ENCODE peak calls at places on chromosomes 13 and 19, in eight cellular contexts. One of them, this sample, is unnamed.

GRCh38 chr13:113863511-113864302 is at the start of gene GAS6:
- DNase-seq in upper lobe of left lung: no peak
- DNase-seq in breast epithelium: peak; percentile 58
- DNase-seq in endothelial cell of umbilical vein: peak; percentile 53
- DNase-seq in HCT116: no peak
- DNase-seq in transverse colon: peak; percentile 80
- DNase-seq in GM12891: peak; percentile 53
- DNase-seq in stomach: peak; percentile 72
- DNase-seq in this sample: peak; percentile 55

GRCh38 chr19:45016388-45017314 is 15.4 kb downstream of the RELB start:
- DNase-seq in upper lobe of left lung: peak; percentile 36
- DNase-seq in breast epithelium: peak; percentile 69
- DNase-seq in endothelial cell of umbilical vein: peak; percentile 74
- DNase-seq in HCT116: peak; percentile 42
- DNase-seq in transverse colon: peak; percentile 74
- DNase-seq in GM12891: peak; percentile 61
- DNase-seq in stomach: peak; percentile 83
- DNase-seq in this sample: peak; percentile 79

GRCh38 chr13:50365300-50365682 is 350.0 kb downstream of the KCNRG start:
- DNase-seq in upper lobe of left lung: peak; percentile 38
- DNase-seq in breast epithelium: no peak
- DNase-seq in endothelial cell of umbilical vein: peak; percentile 62
- DNase-seq in HCT116: no peak
- DNase-seq in transverse colon: no peak
- DNase-seq in GM12891: no peak
- DNase-seq in stomach: no peak
- DNase-seq in this sample: no peak

GRCh38 chr19:30082611-30083010 is 140.6 kb downstream of the URI1 start:
- DNase-seq in upper lobe of left lung: no peak
- DNase-seq in breast epithelium: no peak
- DNase-seq in endothelial cell of umbilical vein: no peak
- DNase-seq in HCT116: no peak
- DNase-seq in transverse colon: no peak
- DNase-seq in GM12891: no peak
- DNase-seq in stomach: no peak
- DNase-seq in this sample: no peak

GRCh38 chr13:39910041-39910440 is 254.6 kb downstream of the COG6 start:
- DNase-seq in upper lobe of left lung: no peak
- DNase-seq in breast epithelium: no peak
- DNase-seq in endothelial cell of umbilical vein: no peak
- DNase-seq in HCT116: no peak
- DNase-seq in transverse colon: no peak
- DNase-seq in GM12891: no peak
- DNase-seq in stomach: no peak
- DNase-seq in this sample: no peak

GRCh38 chr13:113804017-113804702 is 45.1 kb downstream of the TMEM255B start:
- DNase-seq in upper lobe of left lung: no peak
- DNase-seq in breast epithelium: no peak
- DNase-seq in endothelial cell of umbilical vein: no peak
- DNase-seq in HCT116: no peak
- DNase-seq in transverse colon: no peak
- DNase-seq in GM12891: no peak
- DNase-seq in stomach: no peak
- DNase-seq in this sample: no peak

GRCh38 chr19:5787554-5788182 is 3.1 kb upstream of the PRR22 start:
- DNase-seq in upper lobe of left lung: no peak
- DNase-seq in breast epithelium: no peak
- DNase-seq in endothelial cell of umbilical vein: no peak
- DNase-seq in HCT116: no peak
- DNase-seq in transverse colon: no peak
- DNase-seq in GM12891: no peak
- DNase-seq in stomach: no peak
- DNase-seq in this sample: no peak

GRCh38 chr13:100541882-100542545 is 46.6 kb downstream of the GGACT start:
- DNase-seq in upper lobe of left lung: peak; percentile 10
- DNase-seq in breast epithelium: no peak
- DNase-seq in endothelial cell of umbilical vein: no peak
- DNase-seq in HCT116: no peak
- DNase-seq in transverse colon: no peak
- DNase-seq in GM12891: no peak
- DNase-seq in stomach: no peak
- DNase-seq in this sample: peak; percentile 76

GRCh38 chr19:14450168-14450874 is 17.2 kb downstream of the PKN1 start:
- DNase-seq in upper lobe of left lung: no peak
- DNase-seq in breast epithelium: no peak
- DNase-seq in endothelial cell of umbilical vein: peak; percentile 65
- DNase-seq in HCT116: peak; percentile 87
- DNase-seq in transverse colon: no peak
- DNase-seq in GM12891: peak; percentile 82
- DNase-seq in stomach: no peak
- DNase-seq in this sample: no peak

GRCh38 chr19:29662278-29662603 is 3.0 kb upstream of the PLEKHF1 start:
- DNase-seq in upper lobe of left lung: no peak
- DNase-seq in breast epithelium: no peak
- DNase-seq in endothelial cell of umbilical vein: no peak
- DNase-seq in HCT116: no peak
- DNase-seq in transverse colon: no peak
- DNase-seq in GM12891: no peak
- DNase-seq in stomach: no peak
- DNase-seq in this sample: no peak

GRCh38 chr19:18650468-18651001 is 13.7 kb downstream of the KLHL26 start:
- DNase-seq in upper lobe of left lung: no peak
- DNase-seq in breast epithelium: no peak
- DNase-seq in endothelial cell of umbilical vein: peak; percentile 81
- DNase-seq in HCT116: no peak
- DNase-seq in transverse colon: peak; percentile 55
- DNase-seq in GM12891: no peak
- DNase-seq in stomach: peak; percentile 45
- DNase-seq in this sample: no peak

GRCh38 chr13:34207334-34207733 is 389.4 kb downstream of the RFC3 start:
- DNase-seq in upper lobe of left lung: no peak
- DNase-seq in breast epithelium: no peak
- DNase-seq in endothelial cell of umbilical vein: peak; percentile 34
- DNase-seq in HCT116: no peak
- DNase-seq in transverse colon: no peak
- DNase-seq in GM12891: no peak
- DNase-seq in stomach: no peak
- DNase-seq in this sample: no peak

GRCh38 chr19:14632286-14632685 is 42.4 kb downstream of the ADGRE3 start:
- DNase-seq in upper lobe of left lung: no peak
- DNase-seq in breast epithelium: no peak
- DNase-seq in endothelial cell of umbilical vein: peak; percentile 26
- DNase-seq in HCT116: peak; percentile 75
- DNase-seq in transverse colon: no peak
- DNase-seq in GM12891: peak; percentile 13
- DNase-seq in stomach: no peak
- DNase-seq in this sample: no peak

GRCh38 chr19:13887529-13887928 is 10.6 kb downstream of the NANOS3 start:
- DNase-seq in upper lobe of left lung: no peak
- DNase-seq in breast epithelium: no peak
- DNase-seq in endothelial cell of umbilical vein: no peak
- DNase-seq in HCT116: no peak
- DNase-seq in transverse colon: no peak
- DNase-seq in GM12891: no peak
- DNase-seq in stomach: no peak
- DNase-seq in this sample: no peak

GRCh38 chr19:56223481-56223880 is 21.4 kb downstream of the ZSCAN5C start:
- DNase-seq in upper lobe of left lung: no peak
- DNase-seq in breast epithelium: no peak
- DNase-seq in endothelial cell of umbilical vein: no peak
- DNase-seq in HCT116: no peak
- DNase-seq in transverse colon: no peak
- DNase-seq in GM12891: no peak
- DNase-seq in stomach: no peak
- DNase-seq in this sample: no peak

GRCh38 chr13:51833980-51834379 is 11.0 kb downstream of the TMEM272 start:
- DNase-seq in upper lobe of left lung: no peak
- DNase-seq in breast epithelium: no peak
- DNase-seq in endothelial cell of umbilical vein: no peak
- DNase-seq in HCT116: no peak
- DNase-seq in transverse colon: no peak
- DNase-seq in GM12891: no peak
- DNase-seq in stomach: no peak
- DNase-seq in this sample: no peak

GRCh38 chr19:48745208-48745995 is 1.3 kb downstream of the IZUMO1 start:
- DNase-seq in upper lobe of left lung: peak; percentile 62
- DNase-seq in breast epithelium: no peak
- DNase-seq in endothelial cell of umbilical vein: peak; percentile 56
- DNase-seq in HCT116: no peak
- DNase-seq in transverse colon: peak; percentile 47
- DNase-seq in GM12891: peak; percentile 57
- DNase-seq in stomach: peak; percentile 63
- DNase-seq in this sample: peak; percentile 46

GRCh38 chr19:14072535-14073231 is at the start of gene MISP3:
- DNase-seq in upper lobe of left lung: peak; percentile 89
- DNase-seq in breast epithelium: no peak
- DNase-seq in endothelial cell of umbilical vein: peak; percentile 43
- DNase-seq in HCT116: no peak
- DNase-seq in transverse colon: peak; percentile 92
- DNase-seq in GM12891: no peak
- DNase-seq in stomach: peak; percentile 90
- DNase-seq in this sample: peak; percentile 36

GRCh38 chr19:14971474-14971873 is 8.2 kb downstream of the SLC1A6 start:
- DNase-seq in upper lobe of left lung: no peak
- DNase-seq in breast epithelium: no peak
- DNase-seq in endothelial cell of umbilical vein: no peak
- DNase-seq in HCT116: no peak
- DNase-seq in transverse colon: no peak
- DNase-seq in GM12891: no peak
- DNase-seq in stomach: no peak
- DNase-seq in this sample: no peak

GRCh38 chr13:93621051-93621450 is 394.4 kb downstream of the GPC6 start:
- DNase-seq in upper lobe of left lung: no peak
- DNase-seq in breast epithelium: no peak
- DNase-seq in endothelial cell of umbilical vein: no peak
- DNase-seq in HCT116: no peak
- DNase-seq in transverse colon: no peak
- DNase-seq in GM12891: no peak
- DNase-seq in stomach: no peak
- DNase-seq in this sample: no peak

GRCh38 chr13:93625536-93625935 is 398.9 kb downstream of the GPC6 start:
- DNase-seq in upper lobe of left lung: no peak
- DNase-seq in breast epithelium: no peak
- DNase-seq in endothelial cell of umbilical vein: no peak
- DNase-seq in HCT116: no peak
- DNase-seq in transverse colon: no peak
- DNase-seq in GM12891: no peak
- DNase-seq in stomach: no peak
- DNase-seq in this sample: no peak

GRCh38 chr13:93621966-93622365 is 395.4 kb downstream of the GPC6 start:
- DNase-seq in upper lobe of left lung: no peak
- DNase-seq in breast epithelium: no peak
- DNase-seq in endothelial cell of umbilical vein: no peak
- DNase-seq in HCT116: no peak
- DNase-seq in transverse colon: no peak
- DNase-seq in GM12891: no peak
- DNase-seq in stomach: no peak
- DNase-seq in this sample: no peak

GRCh38 chr13:93628136-93628535 is 401.5 kb downstream of the GPC6 start:
- DNase-seq in upper lobe of left lung: no peak
- DNase-seq in breast epithelium: no peak
- DNase-seq in endothelial cell of umbilical vein: no peak
- DNase-seq in HCT116: no peak
- DNase-seq in transverse colon: no peak
- DNase-seq in GM12891: no peak
- DNase-seq in stomach: no peak
- DNase-seq in this sample: no peak

GRCh38 chr13:93624371-93624777 is 397.8 kb downstream of the GPC6 start:
- DNase-seq in upper lobe of left lung: no peak
- DNase-seq in breast epithelium: no peak
- DNase-seq in endothelial cell of umbilical vein: no peak
- DNase-seq in HCT116: no peak
- DNase-seq in transverse colon: no peak
- DNase-seq in GM12891: no peak
- DNase-seq in stomach: no peak
- DNase-seq in this sample: no peak
- TF ChIP-seq POLR2AphosphoS5 in upper lobe of left lung: no peak
- TF ChIP-seq POLR2AphosphoS5 in breast epithelium: no peak
- TF ChIP-seq POLR2AphosphoS5 in endothelial cell of umbilical vein: no peak
- TF ChIP-seq POLR2AphosphoS5 in HCT116: no peak
- TF ChIP-seq POLR2AphosphoS5 in transverse colon: no peak
- TF ChIP-seq POLR2AphosphoS5 in GM12891: no peak
- TF ChIP-seq POLR2AphosphoS5 in stomach: no peak
- TF ChIP-seq POLR2AphosphoS5 in this sample: no peak

GRCh38 chr13:55563267-55563666 is 1577.5 kb upstream of the PRR20A start:
- DNase-seq in upper lobe of left lung: no peak
- DNase-seq in breast epithelium: no peak
- DNase-seq in endothelial cell of umbilical vein: no peak
- DNase-seq in HCT116: no peak
- DNase-seq in transverse colon: no peak
- DNase-seq in GM12891: no peak
- DNase-seq in stomach: no peak
- DNase-seq in this sample: no peak
- TF ChIP-seq POLR2AphosphoS5 in upper lobe of left lung: no peak
- TF ChIP-seq POLR2AphosphoS5 in breast epithelium: no peak
- TF ChIP-seq POLR2AphosphoS5 in endothelial cell of umbilical vein: no peak
- TF ChIP-seq POLR2AphosphoS5 in HCT116: no peak
- TF ChIP-seq POLR2AphosphoS5 in transverse colon: no peak
- TF ChIP-seq POLR2AphosphoS5 in GM12891: no peak
- TF ChIP-seq POLR2AphosphoS5 in stomach: no peak
- TF ChIP-seq POLR2AphosphoS5 in this sample: no peak

GRCh38 chr19:54114340-54114826 is 1.1 kb downstream of the TFPT start:
- DNase-seq in upper lobe of left lung: peak; percentile 72
- DNase-seq in breast epithelium: no peak
- DNase-seq in endothelial cell of umbilical vein: peak; percentile 31
- DNase-seq in HCT116: no peak
- DNase-seq in transverse colon: peak; percentile 46
- DNase-seq in GM12891: no peak
- DNase-seq in stomach: peak; percentile 48
- DNase-seq in this sample: peak; percentile 33
- TF ChIP-seq POLR2AphosphoS5 in upper lobe of left lung: no peak
- TF ChIP-seq POLR2AphosphoS5 in breast epithelium: no peak
- TF ChIP-seq POLR2AphosphoS5 in endothelial cell of umbilical vein: peak; percentile 32
- TF ChIP-seq POLR2AphosphoS5 in HCT116: no peak
- TF ChIP-seq POLR2AphosphoS5 in transverse colon: no peak
- TF ChIP-seq POLR2AphosphoS5 in GM12891: peak; percentile 72
- TF ChIP-seq POLR2AphosphoS5 in stomach: no peak
- TF ChIP-seq POLR2AphosphoS5 in this sample: peak; percentile 12

GRCh38 chr13:111058796-111059506 is 56.2 kb upstream of the ARHGEF7 start:
- DNase-seq in upper lobe of left lung: no peak
- DNase-seq in breast epithelium: no peak
- DNase-seq in endothelial cell of umbilical vein: no peak
- DNase-seq in HCT116: no peak
- DNase-seq in transverse colon: no peak
- DNase-seq in GM12891: no peak
- DNase-seq in stomach: no peak
- DNase-seq in this sample: no peak

GRCh38 chr13:111064661-111065060 is 50.4 kb upstream of the ARHGEF7 start:
- DNase-seq in upper lobe of left lung: no peak
- DNase-seq in breast epithelium: no peak
- DNase-seq in endothelial cell of umbilical vein: no peak
- DNase-seq in HCT116: no peak
- DNase-seq in transverse colon: no peak
- DNase-seq in GM12891: no peak
- DNase-seq in stomach: no peak
- DNase-seq in this sample: no peak

GRCh38 chr13:111061338-111062045 is 53.6 kb upstream of the ARHGEF7 start:
- DNase-seq in upper lobe of left lung: no peak
- DNase-seq in breast epithelium: no peak
- DNase-seq in endothelial cell of umbilical vein: no peak
- DNase-seq in HCT116: no peak
- DNase-seq in transverse colon: no peak
- DNase-seq in GM12891: no peak
- DNase-seq in stomach: no peak
- DNase-seq in this sample: no peak

GRCh38 chr13:111060237-111060919 is 54.7 kb upstream of the ARHGEF7 start:
- DNase-seq in upper lobe of left lung: no peak
- DNase-seq in breast epithelium: no peak
- DNase-seq in endothelial cell of umbilical vein: no peak
- DNase-seq in HCT116: no peak
- DNase-seq in transverse colon: no peak
- DNase-seq in GM12891: no peak
- DNase-seq in stomach: no peak
- DNase-seq in this sample: no peak

GRCh38 chr13:111062305-111062704 is 52.8 kb upstream of the ARHGEF7 start:
- DNase-seq in upper lobe of left lung: no peak
- DNase-seq in breast epithelium: no peak
- DNase-seq in endothelial cell of umbilical vein: no peak
- DNase-seq in HCT116: no peak
- DNase-seq in transverse colon: no peak
- DNase-seq in GM12891: no peak
- DNase-seq in stomach: no peak
- DNase-seq in this sample: no peak
- TF ChIP-seq POLR2AphosphoS5 in upper lobe of left lung: no peak
- TF ChIP-seq POLR2AphosphoS5 in breast epithelium: no peak
- TF ChIP-seq POLR2AphosphoS5 in endothelial cell of umbilical vein: no peak
- TF ChIP-seq POLR2AphosphoS5 in HCT116: no peak
- TF ChIP-seq POLR2AphosphoS5 in transverse colon: no peak
- TF ChIP-seq POLR2AphosphoS5 in GM12891: no peak
- TF ChIP-seq POLR2AphosphoS5 in stomach: no peak
- TF ChIP-seq POLR2AphosphoS5 in this sample: no peak